ENCODE peak calls at places on chromosome 14, in seven cellular contexts. H is GM12892, Z is HL-60, V is stomach, P is GM12891, N is GM23338, L is transverse colon. W is an unnamed sample.

GRCh38 chr14:30345511-30345910 is 213.4 kb upstream of the G2E3 start:
- DNase-seq in N (no peak), P (no peak), Z (no peak), H (no peak), V (no peak), L (no peak), W (no peak)

GRCh38 chr14:35539969-35540368 is 6.0 kb downstream of the INSM2 start:
- DNase-seq in Z (no peak), N (no peak), P (no peak), H (no peak), L (no peak), V (no peak), W (no peak)

GRCh38 chr14:54331516-54331915 is 65.3 kb upstream of the CDKN3 start:
- DNase-seq in L (no peak), P (no peak), H (no peak), N (no peak), V (no peak), Z (no peak), W (no peak)

GRCh38 chr14:23663711-23664110 is 27.5 kb downstream of the DHRS2 start:
- DNase-seq in L (no peak), N (no peak), V (no peak), P (no peak), Z (no peak), H (no peak), W (no peak)

GRCh38 chr14:100104523-100105300 is 39.5 kb downstream of the EVL start:
- DNase-seq in V (no peak), P (no peak), N (peak), H (no peak), L (no peak), Z (no peak), W (no peak)

GRCh38 chr14:94823556-94824341 is 53.8 kb upstream of the GSC start:
- DNase-seq in V (no peak), N (peak), Z (no peak), H (no peak), L (no peak), P (no peak), W (no peak)

GRCh38 chr14:103284574-103285467 is 49.2 kb upstream of the EIF5 start:
- DNase-seq in P (no peak), N (peak), L (no peak), H (no peak), V (no peak), Z (no peak), W (no peak)

GRCh38 chr14:62357362-62357761 is 595.1 kb downstream of the SNAPC1 start:
- DNase-seq in L (no peak), P (no peak), Z (no peak), N (no peak), H (no peak), V (no peak), W (no peak)

GRCh38 chr14:56131004-56131864 is 13.0 kb downstream of the PELI2 start:
- DNase-seq in P (no peak), V (no peak), L (no peak), N (no peak), H (no peak), Z (no peak), W (no peak)

GRCh38 chr14:98466807-98467206 is 805.2 kb downstream of the BCL11B start:
- DNase-seq in L (no peak), H (no peak), Z (no peak), V (no peak), P (no peak), N (no peak), W (no peak)

GRCh38 chr14:78848234-78848820 is 678.2 kb downstream of the NRXN3 start:
- DNase-seq in H (no peak), P (peak), N (peak), Z (peak), L (peak), V (peak), W (no peak)

GRCh38 chr14:92475037-92475436 is 38.5 kb upstream of the RIN3 start:
- DNase-seq in N (no peak), V (no peak), Z (no peak), H (no peak), L (no peak), P (no peak), W (no peak)

GRCh38 chr14:78018283-78018682 is 151.9 kb upstream of the NRXN3 start:
- DNase-seq in L (no peak), H (no peak), V (no peak), N (no peak), Z (no peak), P (no peak), W (no peak)

GRCh38 chr14:55711171-55711811 is 131.3 kb downstream of the KTN1 start:
- DNase-seq in V (no peak), P (no peak), N (no peak), Z (no peak), L (no peak), H (no peak), W (no peak)

GRCh38 chr14:68952544-68953535 is 26.3 kb downstream of the ACTN1 start:
- DNase-seq in V (no peak), H (no peak), N (no peak), L (no peak), P (no peak), Z (no peak), W (peak)

GRCh38 chr14:65095633-65096205 is 6.6 kb downstream of the MAX start:
- DNase-seq in P (no peak), L (peak), Z (no peak), V (peak), H (no peak), N (no peak), W (no peak)

GRCh38 chr14:64303471-64303917 is 9.3 kb upstream of the ESR2 start:
- DNase-seq in Z (no peak), H (peak), N (peak), L (no peak), V (no peak), P (peak), W (no peak)

GRCh38 chr14:42855159-42855558 is 1248.5 kb downstream of the LRFN5 start:
- DNase-seq in Z (no peak), H (no peak), L (no peak), P (no peak), N (no peak), V (no peak), W (no peak)

GRCh38 chr14:69289811-69290520 is 30.0 kb downstream of the GALNT16 start:
- DNase-seq in V (no peak), H (no peak), N (no peak), L (no peak), Z (no peak), P (no peak), W (no peak)

GRCh38 chr14:24327303-24327702 is 7.6 kb downstream of the ADCY4 start:
- DNase-seq in L (no peak), V (no peak), N (no peak), H (no peak), P (no peak), Z (peak), W (no peak)

GRCh38 chr14:47442206-47442605 is 233.2 kb downstream of the MDGA2 start:
- DNase-seq in Z (no peak), P (no peak), L (no peak), V (no peak), N (peak), H (no peak), W (no peak)

GRCh38 chr14:104172880-104173279 is 34.5 kb downstream of the KIF26A start:
- DNase-seq in V (no peak), H (no peak), Z (no peak), N (no peak), P (no peak), L (no peak), W (no peak)

GRCh38 chr14:103099081-103099732 is 4.7 kb downstream of the EXOC3L4 start:
- DNase-seq in L (no peak), H (no peak), Z (no peak), V (peak), P (no peak), N (no peak), W (no peak)

GRCh38 chr14:105118646-105119409 is 49.7 kb downstream of the JAG2 start:
- DNase-seq in L (no peak), Z (no peak), P (no peak), H (no peak), V (no peak), N (no peak), W (no peak)

GRCh38 chr14:91508105-91508504 is 2.0 kb downstream of the PPP4R3A start:
- DNase-seq in P (no peak), Z (no peak), N (no peak), L (no peak), V (no peak), H (no peak), W (no peak)

GRCh38 chr14:32494566-32495434 is 165.7 kb downstream of the AKAP6 start:
- DNase-seq in V (no peak), H (no peak), P (no peak), L (no peak), N (no peak), Z (no peak), W (no peak)

GRCh38 chr14:52998376-52999010 is 47.6 kb upstream of the FERMT2 start:
- DNase-seq in H (no peak), V (no peak), L (no peak), P (no peak), N (no peak), Z (no peak), W (no peak)

GRCh38 chr14:22052795-22053194 is 379.2 kb upstream of the OR4E1 start:
- DNase-seq in Z (no peak), H (no peak), V (no peak), P (no peak), L (no peak), N (peak), W (no peak)

GRCh38 chr14:64715628-64716412 is 11.6 kb downstream of the PLEKHG3 start:
- DNase-seq in L (no peak), H (no peak), Z (no peak), P (no peak), V (peak), N (peak), W (no peak)

GRCh38 chr14:42214981-42215491 is 608.4 kb downstream of the LRFN5 start:
- DNase-seq in L (no peak), Z (no peak), N (no peak), V (no peak), H (no peak), P (no peak), W (no peak)

GRCh38 chr14:27917896-27918295 is 848.7 kb upstream of the FOXG1 start:
- DNase-seq in V (no peak), L (no peak), H (no peak), P (no peak), N (peak), Z (no peak), W (no peak)

GRCh38 chr14:24081739-24082204 is 10.4 kb downstream of the CPNE6 start:
- DNase-seq in L (no peak), P (no peak), V (no peak), N (no peak), H (no peak), Z (no peak), W (no peak)

GRCh38 chr14:88668448-88669116 is 105.7 kb downstream of the ZC3H14 start:
- DNase-seq in V (no peak), Z (no peak), N (no peak), P (no peak), H (no peak), L (no peak), W (no peak)

GRCh38 chr14:73742520-73743238 is 28.5 kb upstream of the PNMA1 start:
- DNase-seq in Z (no peak), L (no peak), V (no peak), H (no peak), P (no peak), N (no peak), W (no peak)

DNA sequence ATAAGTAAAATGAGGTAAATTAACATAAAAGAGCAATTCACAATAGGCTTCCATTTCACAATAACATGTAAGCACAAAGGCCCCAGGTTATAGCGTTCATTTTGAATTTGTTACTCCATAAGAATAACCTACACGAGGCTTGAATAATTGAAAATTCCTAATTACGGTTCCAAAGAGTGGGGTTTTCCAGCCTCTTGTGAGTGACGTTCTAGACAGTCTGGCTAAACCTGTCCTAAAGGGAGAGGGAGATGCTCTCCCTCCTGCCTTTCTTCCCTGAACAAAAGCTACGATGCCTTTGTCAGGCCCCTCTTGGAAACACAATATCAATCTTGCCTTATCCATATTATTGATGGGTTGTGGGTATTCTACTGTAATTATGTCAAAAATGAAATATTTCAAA is 24.3 kb upstream of the VRK1 start:
- DNase-seq in Z (no peak), P (no peak), N (no peak), H (no peak), V (no peak), L (no peak), W (no peak)
- TF ChIP-seq POLR2AphosphoS5 in Z (no peak), P (no peak), N (no peak), H (no peak), V (no peak), L (no peak), W (no peak)

GRCh38 chr14:59214702-59215302 is 26.3 kb downstream of the DAAM1 start:
- DNase-seq in V (no peak), Z (no peak), L (no peak), N (no peak), H (no peak), P (no peak), W (no peak)

GRCh38 chr14:59217011-59217410 is 28.5 kb downstream of the DAAM1 start:
- DNase-seq in P (no peak), N (no peak), L (no peak), V (no peak), H (no peak), Z (no peak), W (no peak)

GRCh38 chr14:59213368-59214315 is 25.2 kb downstream of the DAAM1 start:
- DNase-seq in H (no peak), V (no peak), N (peak), P (no peak), L (no peak), Z (no peak), W (no peak)

GRCh38 chr14:59215757-59216156 is 27.3 kb downstream of the DAAM1 start:
- DNase-seq in P (no peak), Z (no peak), N (no peak), L (no peak), V (no peak), H (no peak), W (no peak)

DNA sequence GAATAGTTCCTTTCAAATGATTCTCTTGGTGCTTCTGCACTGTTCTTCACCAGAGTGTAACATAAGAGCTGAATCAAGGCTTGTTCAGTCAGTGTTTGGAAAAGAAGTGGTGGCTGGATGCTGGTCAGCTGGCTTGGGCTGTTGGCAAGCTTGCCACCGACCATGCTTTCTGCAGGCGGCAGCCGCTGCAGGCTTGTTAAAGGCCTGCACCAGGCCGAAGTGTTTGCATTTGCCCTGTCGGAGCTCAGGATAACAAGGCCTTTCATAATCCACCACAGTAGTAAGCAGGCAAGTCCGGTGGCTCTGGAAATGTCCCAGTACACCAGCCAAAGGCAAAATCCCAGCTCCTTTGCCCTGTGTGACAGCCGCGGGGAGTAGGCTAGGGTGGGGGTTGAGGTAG is 26.9 kb downstream of the DAAM1 start:
- DNase-seq in H (no peak), L (peak), N (no peak), V (peak), P (no peak), Z (no peak), W (no peak)
- TF ChIP-seq POLR2AphosphoS5 in H (no peak), L (peak), N (no peak), V (peak), P (no peak), Z (no peak), W (no peak)

GRCh38 chr14:101762530-101763101 is 1.1 kb downstream of the PPP2R5C start:
- DNase-seq in L (no peak), N (no peak), H (no peak), Z (no peak), P (no peak), V (no peak), W (no peak)

GRCh38 chr14:101761032-101761880 is at the start of gene PPP2R5C:
- DNase-seq in H (peak), L (peak), Z (peak), V (peak), N (peak), P (peak), W (peak)

GRCh38 chr14:101761881-101762529 is 496 bp downstream of the PPP2R5C start:
- DNase-seq in Z (no peak), P (peak), L (peak), N (peak), H (peak), V (peak), W (peak)

GRCh38 chr14:101758913-101759593 is 2.5 kb upstream of the PPP2R5C start:
- DNase-seq in V (no peak), L (no peak), N (no peak), Z (no peak), P (no peak), H (no peak), W (no peak)

GRCh38 chr14:101760138-101761011 is 1.1 kb upstream of the PPP2R5C start:
- DNase-seq in L (peak), V (peak), N (peak), Z (peak), H (peak), P (peak), W (peak)
- TF ChIP-seq POLR2AphosphoS5 in L (no peak), V (peak), N (no peak), Z (no peak), H (no peak), P (no peak), W (peak)

GRCh38 chr14:61103541-61104339 is 122.7 kb downstream of the SLC38A6 start:
- DNase-seq in N (peak), L (peak), V (no peak), P (peak), H (peak), Z (peak), W (no peak)
- TF ChIP-seq POLR2AphosphoS5 in N (no peak), L (no peak), V (peak), P (no peak), H (no peak), Z (no peak), W (no peak)